ENCODE peak calls at places on chromosomes 5 and 9, in four cellular contexts. S is OCI-LY7, U is astrocyte, B is pancreas. P is an unnamed sample.

GRCh38 chr9:21668504-21668903 is 133.9 kb upstream of the MTAP start:
- DNase-seq in S (no peak), U (no peak), B (no peak), P (no peak)

GRCh38 chr5:98527846-98528245 is 245.6 kb upstream of the RGMB start:
- DNase-seq in S (no peak), U (no peak), B (no peak), P (no peak)

GRCh38 chr5:93653716-93654115 is 70.7 kb downstream of the NR2F1 start:
- DNase-seq in S (no peak), U (peak), B (no peak), P (no peak)

GRCh38 chr5:80569086-80569960 is 757 bp downstream of the ANKRD34B start:
- DNase-seq in S (no peak), U (no peak), B (no peak), P (no peak)

GRCh38 chr9:33129886-33130284 is 37.3 kb downstream of the B4GALT1 start:
- DNase-seq in S (no peak), U (no peak), B (no peak), P (no peak)

GRCh38 chr9:124311283-124311682 is 53.5 kb downstream of the NEK6 start:
- DNase-seq in S (no peak), U (no peak), B (no peak), P (no peak)

GRCh38 chr5:32642276-32643002 is 57.1 kb downstream of the SUB1 start:
- DNase-seq in S (no peak), U (peak), B (no peak), P (no peak)

GRCh38 chr5:170508660-170509322 is 5.0 kb downstream of the KCNIP1 start:
- DNase-seq in S (no peak), U (no peak), B (no peak), P (no peak)

GRCh38 chr5:53890490-53890889 is 330.1 kb downstream of the NDUFS4 start:
- DNase-seq in S (no peak), U (no peak), B (no peak), P (no peak)

GRCh38 chr5:172895549-172895948 is 61.5 kb downstream of the ERGIC1 start:
- DNase-seq in S (no peak), U (no peak), B (no peak), P (no peak)

GRCh38 chr5:172894767-172895166 is 60.7 kb downstream of the ERGIC1 start:
- DNase-seq in S (no peak), U (no peak), B (no peak), P (no peak)

GRCh38 chr5:172892713-172893112 is 58.7 kb downstream of the ERGIC1 start:
- DNase-seq in S (no peak), U (no peak), B (no peak), P (no peak)

GRCh38 chr5:172890659-172891058 is 56.6 kb downstream of the ERGIC1 start:
- DNase-seq in S (no peak), U (no peak), B (no peak), P (no peak)

DNA sequence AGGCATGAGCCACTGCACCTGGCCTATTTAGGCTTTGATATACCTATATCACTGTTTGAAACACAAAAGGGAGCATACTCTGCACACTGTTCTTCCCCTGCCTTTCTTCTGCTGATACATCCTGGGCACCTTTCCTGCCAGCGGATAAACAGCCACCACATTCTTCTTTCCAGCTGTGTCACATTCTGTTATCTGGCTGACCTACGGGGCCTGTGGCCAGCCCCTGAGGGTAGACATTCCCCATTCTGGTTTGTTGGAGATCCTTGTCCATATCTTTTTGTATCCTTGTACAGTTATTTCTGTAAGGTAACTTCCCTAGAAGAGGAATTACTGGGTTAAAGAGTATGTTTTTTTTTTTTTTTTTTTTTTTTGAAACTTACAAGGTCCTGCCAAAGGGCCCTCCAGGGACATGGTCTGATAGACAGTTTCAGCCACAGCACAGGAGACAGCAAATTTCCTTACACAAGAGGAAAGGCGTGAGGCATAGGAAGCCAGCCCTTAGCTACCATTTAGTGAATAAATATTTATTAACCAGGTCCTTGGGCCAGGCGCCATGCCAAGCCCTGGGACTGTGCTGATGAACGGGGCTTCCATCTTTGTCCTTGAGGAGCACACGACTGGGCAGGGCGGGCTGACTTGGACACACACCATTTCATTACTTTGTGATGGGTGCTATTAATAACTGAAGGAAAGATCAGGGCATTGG is 57.8 kb downstream of the ERGIC1 start:
- DNase-seq in S (no peak), U (no peak), B (peak), P (no peak)
- H3K27ac ChIP-seq in S (no peak), U (peak), B (peak), P (no peak)

GRCh38 chr5:964821-965220 is 43.8 kb upstream of the NKD2 start:
- DNase-seq in S (no peak), U (no peak), B (no peak), P (no peak)
- H3K27ac ChIP-seq in S (no peak), U (no peak), B (no peak), P (no peak)

DNA sequence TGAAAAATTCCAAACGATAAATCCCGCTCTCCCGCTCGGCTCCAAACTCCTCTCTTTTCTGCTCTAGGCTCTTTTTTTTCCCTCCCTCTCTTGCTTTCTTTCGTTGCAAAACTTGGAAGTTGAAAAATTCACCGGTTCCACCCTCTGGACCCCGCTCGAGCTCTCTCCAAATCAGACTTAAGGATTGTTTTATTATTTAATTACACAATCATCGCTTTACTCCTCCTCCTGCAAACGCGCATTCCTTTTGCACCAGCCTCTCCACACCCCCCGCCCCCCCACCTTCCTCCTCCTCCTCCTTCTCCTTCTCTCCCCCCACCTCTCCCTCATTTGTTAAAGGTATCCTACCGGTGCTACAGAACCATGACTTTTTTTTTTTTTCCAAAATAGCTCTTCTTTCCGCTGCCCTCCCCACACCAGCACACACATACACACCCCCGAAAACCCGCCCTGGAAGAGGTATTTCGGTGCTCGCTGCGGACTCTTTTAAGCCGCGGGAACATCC is 535 bp upstream of the NFIB start:
- DNase-seq in S (peak), U (peak), B (peak), P (no peak)
- H3K27ac ChIP-seq in S (peak), U (peak), B (peak), P (peak)

DNA sequence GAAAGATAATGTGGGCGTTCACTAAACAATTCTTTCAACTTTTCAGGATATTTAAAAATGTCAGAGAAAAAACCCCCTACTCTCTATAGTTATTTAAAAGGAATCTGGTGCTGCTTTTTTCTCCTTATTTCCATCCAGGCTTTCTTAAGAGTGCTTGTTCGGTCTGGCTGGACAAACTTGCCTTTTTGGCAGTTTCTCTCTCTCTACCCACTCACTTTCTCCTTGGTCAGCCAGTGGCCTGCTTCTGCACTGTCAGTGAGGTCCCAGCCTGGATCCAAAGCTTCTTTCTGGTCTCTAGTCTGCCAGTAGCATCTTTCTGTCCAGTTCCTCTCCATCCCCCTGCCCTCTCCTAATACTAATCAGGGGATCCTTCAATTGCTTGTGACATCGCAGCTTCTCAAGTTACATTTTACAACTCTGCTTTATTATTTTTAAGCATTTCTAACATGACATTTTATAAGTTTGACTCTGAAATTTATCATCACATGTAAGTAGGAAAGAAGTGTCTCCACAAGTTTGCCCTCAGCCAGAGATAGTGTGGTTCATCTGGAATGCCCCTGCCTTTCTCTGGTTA is 50.4 kb downstream of the PIK3R1 start:
- DNase-seq in S (no peak), U (peak), B (no peak), P (no peak)
- H3K27ac ChIP-seq in S (no peak), U (no peak), B (peak), P (no peak)

GRCh38 chr5:116133281-116133680 is 48.5 kb downstream of the COMMD10 start:
- DNase-seq in S (no peak), U (no peak), B (no peak), P (no peak)
- H3K27ac ChIP-seq in S (no peak), U (no peak), B (no peak), P (no peak)

GRCh38 chr5:83066548-83067110 is 10.6 kb downstream of the TMEM167A start:
- DNase-seq in S (no peak), U (no peak), B (no peak), P (no peak)

GRCh38 chr5:83072946-83073345 is 4.2 kb downstream of the TMEM167A start:
- DNase-seq in S (no peak), U (no peak), B (no peak), P (no peak)

GRCh38 chr5:83071286-83071685 is 5.9 kb downstream of the TMEM167A start:
- DNase-seq in S (no peak), U (no peak), B (no peak), P (no peak)

GRCh38 chr5:83069406-83069805 is 7.8 kb downstream of the TMEM167A start:
- DNase-seq in S (no peak), U (no peak), B (no peak), P (no peak)
- H3K27ac ChIP-seq in S (no peak), U (no peak), B (no peak), P (no peak)

GRCh38 chr9:5586391-5586802 is 42.5 kb upstream of the RIC1 start:
- DNase-seq in S (peak), U (peak), B (no peak), P (no peak)

GRCh38 chr9:5578698-5579085 is 50.2 kb upstream of the RIC1 start:
- DNase-seq in S (no peak), U (no peak), B (no peak), P (no peak)

GRCh38 chr9:5580650-5581049 is 48.3 kb upstream of the RIC1 start:
- DNase-seq in S (no peak), U (no peak), B (no peak), P (no peak)

GRCh38 chr9:5579881-5580280 is 49.0 kb upstream of the RIC1 start:
- DNase-seq in S (no peak), U (no peak), B (no peak), P (no peak)

GRCh38 chr9:5582835-5583195 is 46.1 kb upstream of the RIC1 start:
- DNase-seq in S (peak), U (peak), B (no peak), P (no peak)
- H3K27ac ChIP-seq in S (no peak), U (peak), B (no peak), P (no peak)

GRCh38 chr5:150144876-150145275 is 10.8 kb downstream of the PDGFRB start:
- DNase-seq in S (no peak), U (no peak), B (no peak), P (no peak)

GRCh38 chr5:150142189-150142788 is 13.4 kb downstream of the PDGFRB start:
- DNase-seq in S (no peak), U (no peak), B (no peak), P (no peak)

GRCh38 chr5:150142800-150143724 is 12.6 kb downstream of the PDGFRB start:
- DNase-seq in S (no peak), U (peak), B (peak), P (no peak)

GRCh38 chr5:150144211-150144801 is 11.3 kb downstream of the PDGFRB start:
- DNase-seq in S (no peak), U (peak), B (no peak), P (no peak)

GRCh38 chr5:150143725-150144058 is 12.0 kb downstream of the PDGFRB start:
- DNase-seq in S (no peak), U (no peak), B (no peak), P (no peak)
- H3K27ac ChIP-seq in S (no peak), U (peak), B (peak), P (peak)

P was measured in caudate nucleus.